ENCODE peak calls at places on chromosomes 11 and 22, in ten cellular contexts. Y is ecto neural progenitor cell; U is iris pigment epithelial cell; T is GM20000; O is cardiac fibroblast; B is stimulated activated CD8-positive, alpha-beta memory T cell treated with anti-CD3 and anti-CD28 coated beads, Interleukin-7, amount 100 ng/mL, for 4 hours; G is skeletal muscle cell; X is RPMI7951; K is immature natural killer cell; H is fibroblast of the aortic adventitia. P is an unnamed sample.

GRCh38 chr11:26276798-26277424 is 55.0 kb upstream of the ANO3 start:
- DNase-seq in X (peak; percentile 37), Y (peak; percentile 69), U (peak; percentile 66), H (peak; percentile 84), K (peak; percentile 33), B (peak; percentile 10), T (peak; percentile 25), O (peak; percentile 82), G (peak; percentile 21), P (peak; percentile 60)

GRCh38 chr11:58992489-58992888 is 53.2 kb downstream of the GLYATL1 start:
- DNase-seq in B (no peak), X (no peak), U (no peak), Y (no peak), H (no peak), K (no peak), O (no peak), T (no peak), G (no peak), P (no peak)

GRCh38 chr22:20606041-20606783 is 98.8 kb downstream of the MED15 start:
- DNase-seq in H (peak; percentile 59), U (peak; percentile 65), Y (peak; percentile 78), O (peak; percentile 73), T (peak; percentile 78), B (peak; percentile 39), X (peak; percentile 34), K (peak; percentile 73), G (peak; percentile 6), P (peak; percentile 12)

GRCh38 chr11:116112031-116112935 is 608.1 kb upstream of the CADM1 start:
- DNase-seq in K (no peak), B (no peak), G (no peak), U (no peak), O (no peak), X (no peak), Y (peak; percentile 38), H (no peak), T (no peak), P (no peak)

GRCh38 chr22:20464096-20464614 is 26.5 kb upstream of the SCARF2 start:
- DNase-seq in O (no peak), H (no peak), G (no peak), U (no peak), T (no peak), Y (no peak), X (no peak), K (peak; percentile 25), B (peak; percentile 36), P (no peak)

GRCh38 chr11:67530282-67530592 is 7.0 kb upstream of the CABP2 start:
- DNase-seq in B (no peak), Y (no peak), G (no peak), O (no peak), T (no peak), U (no peak), K (no peak), H (no peak), X (peak; percentile 10), P (no peak)

GRCh38 chr11:86476109-86476861 is 101.6 kb downstream of the CCDC81 start:
- DNase-seq in H (no peak), Y (no peak), U (peak; percentile 61), G (no peak), B (no peak), T (no peak), O (peak; percentile 63), X (no peak), K (no peak), P (no peak)

GRCh38 chr11:76604652-76605241 is 65.8 kb downstream of the LRRC32 start:
- DNase-seq in X (peak; percentile 98), G (no peak), K (no peak), T (no peak), B (no peak), U (peak; percentile 40), O (peak; percentile 90), Y (peak; percentile 38), H (peak; percentile 87), P (peak; percentile 35)

P was measured in A172.